ENCODE peak calls at places on chromosomes 6 and 20, in nine cellular contexts. Q is hepatocyte, A is GM12865, B is astrocyte, F is cardiac fibroblast, Y is bronchial epithelial cell, V is A549, T is H9, M is upper lobe of right lung. H is an unnamed sample.

GRCh38 chr6:81073323-81073722 is 679.2 kb downstream of the TENT5A start:
- DNase-seq in Q (no peak), Y (no peak), A (no peak), V (no peak), M (no peak), F (no peak), T (no peak), B (no peak), H (no peak)

GRCh38 chr20:32343438-32343837 is 14.7 kb upstream of the ASXL1 start:
- DNase-seq in Y (peak; percentile 97), B (peak; percentile 83), V (no peak), F (peak; percentile 90), A (no peak), M (no peak), T (no peak), Q (no peak), H (no peak)

GRCh38 chr6:139545474-139546116 is 171.1 kb upstream of the CITED2 start:
- DNase-seq in M (no peak), B (peak; percentile 40), Y (no peak), T (no peak), F (no peak), V (no peak), A (no peak), Q (peak; percentile 24), H (no peak)

GRCh38 chr6:38033442-38033982 is 214.0 kb downstream of the ZFAND3 start:
- DNase-seq in A (no peak), V (no peak), B (no peak), Q (no peak), Y (no peak), F (no peak), M (no peak), T (no peak), H (no peak)

GRCh38 chr20:4776079-4776630 is 54.4 kb downstream of the PRND start:
- DNase-seq in V (no peak), A (no peak), Q (no peak), T (no peak), B (no peak), Y (no peak), M (no peak), F (no peak), H (no peak)

GRCh38 chr20:44736170-44737021 is 9.3 kb upstream of the KCNK15 start:
- DNase-seq in T (peak; percentile 92), A (peak; percentile 65), F (peak; percentile 94), Y (peak; percentile 73), B (peak; percentile 70), M (no peak), Q (peak; percentile 78), V (peak; percentile 97), H (peak; percentile 90)

GRCh38 chr6:54493138-54493537 is 184.9 kb downstream of the TINAG start:
- DNase-seq in V (peak; percentile 55), Y (peak; percentile 93), A (no peak), B (peak; percentile 72), M (no peak), Q (no peak), F (peak; percentile 78), T (no peak), H (no peak)

GRCh38 chr6:158257781-158258180 is 54.5 kb upstream of the TULP4 start:
- DNase-seq in B (no peak), Q (no peak), Y (no peak), F (no peak), T (no peak), M (no peak), V (no peak), A (no peak), H (no peak)

GRCh38 chr20:62641749-62642665 is at the start of gene SLCO4A1:
- DNase-seq in M (peak; percentile 82), A (peak; percentile 89), F (peak; percentile 23), T (peak; percentile 66), Q (peak; percentile 75), B (peak; percentile 23), Y (no peak), V (peak; percentile 64), H (peak; percentile 95)

GRCh38 chr6:157020398-157021266 is 243.5 kb downstream of the ARID1B start:
- DNase-seq in V (peak; percentile 57), A (peak; percentile 91), F (peak; percentile 68), T (peak; percentile 49), M (peak; percentile 79), Q (peak; percentile 68), Y (peak; percentile 35), B (peak; percentile 52), H (peak; percentile 31)

GRCh38 chr6:4344317-4344899 is 209.0 kb upstream of the ECI2 start:
- DNase-seq in B (no peak), T (no peak), Q (no peak), M (no peak), Y (peak; percentile 77), A (no peak), V (no peak), F (no peak), H (no peak)

GRCh38 chr6:112222111-112222726 is 32.1 kb downstream of the LAMA4 start:
- DNase-seq in M (no peak), A (no peak), F (peak; percentile 82), B (peak; percentile 93), Y (no peak), T (no peak), V (no peak), Q (no peak), H (no peak)

GRCh38 chr6:100132005-100132404 is 138.0 kb upstream of the MCHR2 start:
- DNase-seq in T (no peak), Y (no peak), Q (no peak), V (no peak), B (no peak), A (peak; percentile 2), F (no peak), M (no peak), H (no peak)

GRCh38 chr6:100121854-100122609 is 128.0 kb upstream of the MCHR2 start:
- DNase-seq in B (no peak), Q (no peak), M (no peak), A (no peak), F (no peak), Y (no peak), T (no peak), V (no peak), H (no peak)

GRCh38 chr6:100130630-100131029 is 136.6 kb upstream of the MCHR2 start:
- DNase-seq in Q (no peak), F (no peak), A (no peak), M (no peak), B (no peak), V (no peak), T (no peak), Y (no peak), H (no peak)

DNA sequence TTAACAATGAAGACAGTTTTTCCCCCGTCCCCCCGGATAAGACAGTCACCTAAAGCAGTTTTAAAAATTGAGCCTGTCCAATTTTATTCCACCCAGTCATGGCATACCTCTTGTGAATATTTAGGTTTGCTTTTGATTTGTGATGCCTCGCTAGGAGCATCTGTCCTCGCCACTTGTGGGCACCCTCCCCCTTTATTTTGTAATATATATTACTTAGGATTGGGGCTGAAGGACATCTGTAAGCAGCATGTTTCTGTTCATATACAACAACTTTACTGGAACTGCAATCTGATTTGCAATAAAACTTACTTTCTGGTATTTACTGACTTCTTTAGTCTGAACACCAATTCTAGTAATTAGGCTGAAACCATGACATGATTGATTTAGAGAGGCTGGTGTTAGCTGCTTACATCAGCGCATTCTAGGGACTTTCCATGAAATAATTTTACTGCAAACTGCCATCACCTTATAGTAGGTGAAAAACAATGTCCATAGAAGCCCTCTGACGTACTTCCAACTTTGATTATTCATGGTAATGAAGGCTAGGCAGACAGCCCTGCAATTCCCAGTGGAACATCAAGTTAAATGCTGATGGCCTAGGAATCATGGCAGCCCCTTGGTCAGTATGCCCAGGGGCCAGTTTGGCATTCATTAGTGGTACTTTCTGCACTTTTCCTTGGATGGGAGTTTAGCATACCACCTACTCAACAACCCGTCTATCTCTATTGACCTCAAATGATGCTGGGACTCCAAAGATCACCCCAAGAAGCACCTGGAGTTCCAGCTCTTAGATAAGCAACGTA is 132.9 kb upstream of the MCHR2 start:
- DNase-seq in Y (no peak), B (no peak), F (no peak), A (peak; percentile 51), V (no peak), M (no peak), Q (no peak), T (no peak), H (no peak)
- TF ChIP-seq CTCF in Y (no peak), B (no peak), F (no peak), A (no peak), V (no peak), M (no peak), Q (no peak), T (no peak), H (no peak)

GRCh38 chr6:10465633-10466499 is 51.0 kb upstream of the TFAP2A start:
- DNase-seq in M (no peak), Y (peak; percentile 68), Q (peak; percentile 76), A (peak; percentile 61), T (peak; percentile 82), B (no peak), V (peak; percentile 72), F (peak; percentile 22), H (peak; percentile 69)
- TF ChIP-seq CTCF in M (peak; percentile 38), Y (peak; percentile 70), Q (peak; percentile 57), A (peak; percentile 50), T (peak; percentile 85), B (peak; percentile 48), V (peak; percentile 63), F (peak; percentile 33), H (no peak)

DNA sequence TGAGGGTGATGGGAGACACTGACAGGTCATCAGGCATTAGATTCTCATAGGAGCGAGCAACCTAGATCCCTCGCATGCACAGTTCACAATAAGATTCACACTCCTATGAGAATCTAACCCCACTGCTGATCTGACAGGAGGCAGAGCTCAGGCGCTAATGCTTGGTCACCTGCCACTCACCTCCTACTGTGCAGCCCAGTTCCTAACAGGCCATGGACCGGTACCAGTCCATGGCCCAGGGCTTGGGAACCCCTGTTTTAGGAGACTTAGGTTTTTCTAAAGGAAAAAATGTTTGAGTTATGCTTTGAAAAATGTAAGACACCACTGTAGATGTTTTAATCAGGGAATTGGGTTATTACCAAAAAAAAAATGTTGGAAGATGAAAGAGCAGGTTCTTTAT is 6.7 kb downstream of the HLA-E start:
- DNase-seq in M (no peak), A (no peak), Y (no peak), Q (no peak), B (no peak), F (no peak), T (no peak), V (no peak), H (no peak)
- TF ChIP-seq CTCF in M (no peak), A (no peak), Y (no peak), Q (no peak), B (no peak), F (no peak), T (no peak), V (no peak), H (no peak)

GRCh38 chr20:3174442-3175263 is 1.3 kb upstream of the LZTS3 start:
- DNase-seq in V (peak; percentile 61), M (no peak), Y (peak; percentile 35), B (no peak), A (no peak), T (no peak), Q (no peak), F (peak; percentile 57), H (no peak)

GRCh38 chr20:3173582-3174441 is 463 bp upstream of the LZTS3 start:
- DNase-seq in T (peak; percentile 91), B (peak; percentile 47), Y (peak; percentile 51), V (peak; percentile 78), F (peak; percentile 68), M (peak; percentile 96), A (peak; percentile 85), Q (peak; percentile 97), H (peak; percentile 89)

GRCh38 chr20:3171391-3172125 is 1.8 kb downstream of the LZTS3 start:
- DNase-seq in Y (no peak), Q (no peak), M (no peak), V (no peak), F (no peak), T (no peak), B (no peak), A (no peak), H (no peak)

GRCh38 chr20:3172126-3172932 is 1.0 kb downstream of the LZTS3 start:
- DNase-seq in V (no peak), F (no peak), A (no peak), Y (no peak), B (no peak), M (no peak), Q (no peak), T (no peak), H (no peak)

GRCh38 chr20:3172933-3173581 is at the start of gene LZTS3:
- DNase-seq in B (peak; percentile 25), Q (peak; percentile 93), Y (peak; percentile 16), M (peak; percentile 88), T (peak; percentile 86), V (peak; percentile 62), F (peak; percentile 58), A (peak; percentile 63), H (peak; percentile 57)
- TF ChIP-seq CTCF in B (no peak), Q (peak; percentile 11), Y (no peak), M (peak; percentile 7), T (no peak), V (peak; percentile 33), F (no peak), A (no peak), H (no peak)

H was measured in Calu3.